ENCODE peak calls at places on chromosomes 13 and 19, in five cellular contexts. One of them, this sample, is unnamed.

GRCh38 chr19:326851-327250 is 17.7 kb downstream of the MIER2 start:
- DNase-seq in CD4-positive, alpha-beta memory T cell: no peak
- DNase-seq in SK-MEL-5: no peak
- DNase-seq in neural crest cell: no peak
- DNase-seq in AG20443: no peak
- DNase-seq in this sample: no peak

GRCh38 chr19:41172297-41173164 is 20.5 kb upstream of the CYP2S1 start:
- DNase-seq in CD4-positive, alpha-beta memory T cell: no peak
- DNase-seq in SK-MEL-5: no peak
- DNase-seq in neural crest cell: no peak
- DNase-seq in AG20443: no peak
- DNase-seq in this sample: no peak

GRCh38 chr13:47117268-47117667 is 220.4 kb upstream of the HTR2A start:
- DNase-seq in CD4-positive, alpha-beta memory T cell: no peak
- DNase-seq in SK-MEL-5: no peak
- DNase-seq in neural crest cell: no peak
- DNase-seq in AG20443: peak
- DNase-seq in this sample: peak

GRCh38 chr13:50713849-50714248 is 129.6 kb downstream of the DLEU7 start:
- DNase-seq in SK-MEL-5: no peak
- DNase-seq in AG20443: peak
- DNase-seq in neural crest cell: no peak
- DNase-seq in CD4-positive, alpha-beta memory T cell: peak
- DNase-seq in this sample: peak

GRCh38 chr13:42883771-42884170 is 102.4 kb downstream of the FAM216B start:
- DNase-seq in SK-MEL-5: peak
- DNase-seq in AG20443: peak
- DNase-seq in neural crest cell: no peak
- DNase-seq in CD4-positive, alpha-beta memory T cell: no peak
- DNase-seq in this sample: peak

GRCh38 chr13:60661514-60661913 is 264.5 kb downstream of the TDRD3 start:
- DNase-seq in AG20443: no peak
- DNase-seq in neural crest cell: no peak
- DNase-seq in SK-MEL-5: no peak
- DNase-seq in CD4-positive, alpha-beta memory T cell: no peak
- DNase-seq in this sample: no peak

GRCh38 chr19:44777715-44778347 is at the start of gene CBLC:
- DNase-seq in AG20443: no peak
- DNase-seq in SK-MEL-5: no peak
- DNase-seq in CD4-positive, alpha-beta memory T cell: no peak
- DNase-seq in neural crest cell: no peak
- DNase-seq in this sample: no peak

GRCh38 chr13:27106144-27106543 is 65.5 kb downstream of the USP12 start:
- DNase-seq in neural crest cell: no peak
- DNase-seq in AG20443: no peak
- DNase-seq in CD4-positive, alpha-beta memory T cell: no peak
- DNase-seq in SK-MEL-5: no peak
- DNase-seq in this sample: no peak

GRCh38 chr13:109297628-109298027 is 488.8 kb downstream of the IRS2 start:
- DNase-seq in SK-MEL-5: no peak
- DNase-seq in neural crest cell: no peak
- DNase-seq in CD4-positive, alpha-beta memory T cell: no peak
- DNase-seq in AG20443: peak
- DNase-seq in this sample: peak

GRCh38 chr13:23469901-23470525 is 36.5 kb upstream of the SACS start:
- DNase-seq in SK-MEL-5: peak
- DNase-seq in AG20443: peak
- DNase-seq in CD4-positive, alpha-beta memory T cell: no peak
- DNase-seq in neural crest cell: no peak
- DNase-seq in this sample: peak

GRCh38 chr19:45958763-45959516 is 14.7 kb downstream of the NOVA2 start:
- DNase-seq in neural crest cell: no peak
- DNase-seq in SK-MEL-5: no peak
- DNase-seq in CD4-positive, alpha-beta memory T cell: no peak
- DNase-seq in AG20443: no peak
- DNase-seq in this sample: peak

GRCh38 chr19:58362272-58362994 is at the start of gene ZNF497:
- DNase-seq in SK-MEL-5: peak
- DNase-seq in neural crest cell: peak
- DNase-seq in CD4-positive, alpha-beta memory T cell: peak
- DNase-seq in AG20443: peak
- DNase-seq in this sample: peak

GRCh38 chr13:80011448-80012212 is 329.3 kb downstream of the SPRY2 start:
- DNase-seq in CD4-positive, alpha-beta memory T cell: no peak
- DNase-seq in SK-MEL-5: no peak
- DNase-seq in AG20443: no peak
- DNase-seq in neural crest cell: no peak
- DNase-seq in this sample: no peak

GRCh38 chr19:6536138-6536671 is 5.4 kb downstream of the TNFSF9 start:
- DNase-seq in AG20443: no peak
- DNase-seq in neural crest cell: no peak
- DNase-seq in SK-MEL-5: peak
- DNase-seq in CD4-positive, alpha-beta memory T cell: peak
- DNase-seq in this sample: no peak